ENCODE peak calls at places on chromosomes 2 and 18, in ten cellular contexts. F, U, M, V, B, P, G, Y, A and E are unnamed samples.

GRCh38 chr2:215921884-215922283 is 91.5 kb downstream of the MREG start:
- DNase-seq in A (no peak), U (peak), F (no peak), V (no peak), B (no peak), P (no peak), Y (no peak), G (peak), M (peak), E (no peak)

GRCh38 chr18:70194227-70194890 is 11.1 kb downstream of the RTTN start:
- DNase-seq in U (no peak), P (no peak), G (no peak), A (no peak), M (no peak), V (no peak), B (no peak), Y (no peak), F (no peak), E (no peak)

GRCh38 chr18:58937204-58937603 is 72.5 kb downstream of the ZNF532 start:
- DNase-seq in G (peak), P (no peak), Y (no peak), M (peak), B (no peak), F (no peak), V (no peak), A (no peak), U (no peak), E (no peak)

GRCh38 chr2:237431372-237431771 is 17.4 kb upstream of the COL6A3 start:
- DNase-seq in V (no peak), Y (no peak), G (no peak), M (peak), B (no peak), U (no peak), A (peak), P (no peak), F (no peak), E (no peak)

GRCh38 chr18:67854340-67854739 is 337.8 kb upstream of the DSEL start:
- DNase-seq in V (no peak), A (no peak), Y (no peak), F (no peak), M (peak), P (no peak), G (no peak), U (no peak), B (no peak), E (no peak)

GRCh38 chr2:158797963-158798700 is 3.0 kb downstream of the DAPL1 start:
- DNase-seq in V (no peak), B (no peak), A (no peak), M (no peak), G (no peak), U (no peak), Y (no peak), F (no peak), P (no peak), E (no peak)

GRCh38 chr2:217851191-217852020 is 151.4 kb downstream of the TNS1 start:
- DNase-seq in F (peak), B (no peak), V (no peak), G (no peak), Y (no peak), A (no peak), M (peak), U (no peak), P (no peak), E (peak)

GRCh38 chr2:133518646-133519344 is 49.5 kb downstream of the NCKAP5 start:
- DNase-seq in M (no peak), G (no peak), Y (no peak), P (no peak), V (no peak), F (no peak), B (no peak), U (no peak), A (no peak), E (no peak)

GRCh38 chr2:177265834-177266817 is 1.6 kb upstream of the NFE2L2 start:
- DNase-seq in U (no peak), A (no peak), P (no peak), B (no peak), V (no peak), G (no peak), M (peak), F (no peak), Y (no peak), E (no peak)

GRCh38 chr2:235390108-235390815 is 103.6 kb upstream of the AGAP1 start:
- DNase-seq in P (no peak), B (no peak), Y (peak), M (peak), G (no peak), U (no peak), F (peak), V (peak), A (no peak), E (peak)

GRCh38 chr2:58146707-58147106 is 94.4 kb downstream of the FANCL start:
- DNase-seq in P (no peak), Y (no peak), M (no peak), V (no peak), U (peak), B (no peak), G (no peak), F (no peak), A (peak), E (no peak)

GRCh38 chr2:195363496-195363895 is 293.5 kb upstream of the SLC39A10 start:
- DNase-seq in U (no peak), A (no peak), M (peak), B (no peak), Y (no peak), P (no peak), F (no peak), V (no peak), G (no peak), E (no peak)

GRCh38 chr2:60819936-60820335 is 61.4 kb upstream of the REL start:
- DNase-seq in A (no peak), Y (no peak), M (no peak), B (peak), P (no peak), V (no peak), G (no peak), U (no peak), F (no peak), E (no peak)

GRCh38 chr2:19538411-19538963 is 180.1 kb upstream of the OSR1 start:
- DNase-seq in A (peak), Y (no peak), F (peak), G (peak), P (no peak), V (no peak), M (peak), B (no peak), U (peak), E (peak)

GRCh38 chr2:190815223-190815622 is 65.4 kb upstream of the GLS start:
- DNase-seq in V (no peak), P (no peak), U (no peak), F (peak), G (no peak), B (no peak), M (no peak), A (no peak), Y (no peak), E (peak)

GRCh38 chr2:217958889-217959235 is 43.9 kb downstream of the TNS1 start:
- DNase-seq in F (no peak), B (no peak), U (no peak), P (no peak), M (no peak), Y (no peak), V (no peak), G (no peak), A (no peak), E (no peak)

GRCh38 chr2:66268756-66269155 is 166.2 kb upstream of the MEIS1 start:
- DNase-seq in Y (no peak), V (no peak), M (no peak), P (no peak), G (no peak), U (no peak), F (no peak), B (no peak), A (no peak), E (no peak)

GRCh38 chr2:219398721-219399333 is 11.1 kb upstream of the DNPEP start:
- DNase-seq in P (no peak), G (no peak), B (no peak), Y (no peak), F (no peak), V (no peak), A (no peak), U (no peak), M (no peak), E (peak)

GRCh38 chr2:234686088-234686890 is 189.4 kb upstream of the ARL4C start:
- DNase-seq in U (peak), G (no peak), P (no peak), M (peak), A (no peak), B (no peak), F (no peak), Y (no peak), V (no peak), E (no peak)

GRCh38 chr2:4255491-4255890 is 552.1 kb downstream of the DCDC2C start:
- DNase-seq in A (no peak), Y (no peak), V (no peak), G (no peak), P (no peak), M (no peak), F (no peak), U (no peak), B (no peak), E (no peak)

GRCh38 chr2:118121986-118122767 is 33.9 kb downstream of the INSIG2 start:
- DNase-seq in B (no peak), P (no peak), V (no peak), A (no peak), U (no peak), G (no peak), Y (no peak), M (peak), F (no peak), E (no peak)